ENCODE peak calls at places on chromosomes 3 and 15, in six cellular contexts. One of them, this sample, is unnamed.

GRCh38 chr15:62618432-62618831 is 424.1 kb upstream of the TPM1 start:
- DNase-seq in GM20000: no peak
- DNase-seq in GM12865: no peak
- DNase-seq in NCI-H2029 treated with DMSO at 0.1 percent for 48 hours: no peak
- DNase-seq in stimulated activated naive CD4-positive, alpha-beta T cell: no peak
- DNase-seq in GM12892: no peak
- DNase-seq in this sample: no peak

GRCh38 chr3:123755085-123755484 is 129.0 kb downstream of the MYLK start:
- DNase-seq in GM20000: no peak
- DNase-seq in GM12865: no peak
- DNase-seq in NCI-H2029 treated with DMSO at 0.1 percent for 48 hours: no peak
- DNase-seq in stimulated activated naive CD4-positive, alpha-beta T cell: no peak
- DNase-seq in GM12892: no peak
- DNase-seq in this sample: no peak

GRCh38 chr3:36859494-36859893 is 85.4 kb downstream of the TRANK1 start:
- DNase-seq in GM20000: no peak
- DNase-seq in GM12865: no peak
- DNase-seq in NCI-H2029 treated with DMSO at 0.1 percent for 48 hours: no peak
- DNase-seq in stimulated activated naive CD4-positive, alpha-beta T cell: no peak
- DNase-seq in GM12892: no peak
- DNase-seq in this sample: no peak

GRCh38 chr3:100516843-100517242 is 24.4 kb downstream of the TMEM45A start:
- DNase-seq in GM20000: no peak
- DNase-seq in GM12865: no peak
- DNase-seq in NCI-H2029 treated with DMSO at 0.1 percent for 48 hours: no peak
- DNase-seq in stimulated activated naive CD4-positive, alpha-beta T cell: no peak
- DNase-seq in GM12892: no peak
- DNase-seq in this sample: no peak

GRCh38 chr3:157029365-157029790 is 130.6 kb downstream of the CCNL1 start:
- DNase-seq in GM20000: peak
- DNase-seq in GM12865: peak
- DNase-seq in NCI-H2029 treated with DMSO at 0.1 percent for 48 hours: no peak
- DNase-seq in stimulated activated naive CD4-positive, alpha-beta T cell: no peak
- DNase-seq in GM12892: no peak
- DNase-seq in this sample: no peak

GRCh38 chr15:69074011-69074842 is 59.7 kb downstream of the NOX5 start:
- DNase-seq in GM20000: no peak
- DNase-seq in GM12865: no peak
- DNase-seq in NCI-H2029 treated with DMSO at 0.1 percent for 48 hours: no peak
- DNase-seq in stimulated activated naive CD4-positive, alpha-beta T cell: no peak
- DNase-seq in GM12892: no peak
- DNase-seq in this sample: peak

GRCh38 chr3:13715961-13716360 is 163.9 kb downstream of the WNT7A start:
- DNase-seq in GM20000: no peak
- DNase-seq in GM12865: no peak
- DNase-seq in NCI-H2029 treated with DMSO at 0.1 percent for 48 hours: no peak
- DNase-seq in stimulated activated naive CD4-positive, alpha-beta T cell: no peak
- DNase-seq in GM12892: no peak
- DNase-seq in this sample: no peak

GRCh38 chr3:42647821-42648459 is 5.6 kb upstream of the ZBTB47 start:
- DNase-seq in GM20000: no peak
- DNase-seq in GM12865: no peak
- DNase-seq in NCI-H2029 treated with DMSO at 0.1 percent for 48 hours: no peak
- DNase-seq in stimulated activated naive CD4-positive, alpha-beta T cell: no peak
- DNase-seq in GM12892: no peak
- DNase-seq in this sample: no peak

GRCh38 chr15:20645956-20646355 is 104.4 kb upstream of the GOLGA6L6 start:
- DNase-seq in GM20000: peak
- DNase-seq in GM12865: peak
- DNase-seq in NCI-H2029 treated with DMSO at 0.1 percent for 48 hours: no peak
- DNase-seq in stimulated activated naive CD4-positive, alpha-beta T cell: no peak
- DNase-seq in GM12892: no peak
- DNase-seq in this sample: no peak

GRCh38 chr3:81726132-81726531 is 35.3 kb downstream of the GBE1 start:
- DNase-seq in GM20000: no peak
- DNase-seq in GM12865: peak
- DNase-seq in NCI-H2029 treated with DMSO at 0.1 percent for 48 hours: no peak
- DNase-seq in stimulated activated naive CD4-positive, alpha-beta T cell: no peak
- DNase-seq in GM12892: no peak
- DNase-seq in this sample: no peak

GRCh38 chr3:28799084-28799483 is 450.5 kb upstream of the AZI2 start:
- DNase-seq in GM20000: no peak
- DNase-seq in GM12865: peak
- DNase-seq in NCI-H2029 treated with DMSO at 0.1 percent for 48 hours: no peak
- DNase-seq in stimulated activated naive CD4-positive, alpha-beta T cell: no peak
- DNase-seq in GM12892: no peak
- DNase-seq in this sample: peak

GRCh38 chr15:40360015-40360414 is 2.0 kb downstream of the DISP2 start:
- DNase-seq in GM20000: no peak
- DNase-seq in GM12865: no peak
- DNase-seq in NCI-H2029 treated with DMSO at 0.1 percent for 48 hours: no peak
- DNase-seq in stimulated activated naive CD4-positive, alpha-beta T cell: no peak
- DNase-seq in GM12892: no peak
- DNase-seq in this sample: no peak

GRCh38 chr15:56390739-56391267 is 25.6 kb downstream of the TEX9 start:
- DNase-seq in GM20000: no peak
- DNase-seq in GM12865: no peak
- DNase-seq in NCI-H2029 treated with DMSO at 0.1 percent for 48 hours: no peak
- DNase-seq in stimulated activated naive CD4-positive, alpha-beta T cell: no peak
- DNase-seq in GM12892: no peak
- DNase-seq in this sample: no peak

GRCh38 chr3:190983875-190984274 is 121.4 kb upstream of the GMNC start:
- DNase-seq in GM20000: no peak
- DNase-seq in GM12865: peak
- DNase-seq in NCI-H2029 treated with DMSO at 0.1 percent for 48 hours: no peak
- DNase-seq in stimulated activated naive CD4-positive, alpha-beta T cell: no peak
- DNase-seq in GM12892: no peak
- DNase-seq in this sample: peak

GRCh38 chr3:155244206-155244605 is 49.3 kb downstream of the STRIT1 start:
- DNase-seq in GM20000: no peak
- DNase-seq in GM12865: no peak
- DNase-seq in NCI-H2029 treated with DMSO at 0.1 percent for 48 hours: no peak
- DNase-seq in stimulated activated naive CD4-positive, alpha-beta T cell: no peak
- DNase-seq in GM12892: no peak
- DNase-seq in this sample: peak

GRCh38 chr15:91948001-91948608 is 94.6 kb downstream of the SLCO3A1 start:
- DNase-seq in GM20000: no peak
- DNase-seq in GM12865: no peak
- DNase-seq in NCI-H2029 treated with DMSO at 0.1 percent for 48 hours: no peak
- DNase-seq in stimulated activated naive CD4-positive, alpha-beta T cell: no peak
- DNase-seq in GM12892: no peak
- DNase-seq in this sample: no peak

GRCh38 chr15:42016971-42017370 is 3.9 kb downstream of the PLA2G4E start:
- DNase-seq in GM20000: no peak
- DNase-seq in GM12865: no peak
- DNase-seq in NCI-H2029 treated with DMSO at 0.1 percent for 48 hours: no peak
- DNase-seq in stimulated activated naive CD4-positive, alpha-beta T cell: no peak
- DNase-seq in GM12892: no peak
- DNase-seq in this sample: no peak

GRCh38 chr3:117084739-117085270 is 375.2 kb downstream of the TUSC7 start:
- DNase-seq in GM20000: no peak
- DNase-seq in GM12865: no peak
- DNase-seq in NCI-H2029 treated with DMSO at 0.1 percent for 48 hours: no peak
- DNase-seq in stimulated activated naive CD4-positive, alpha-beta T cell: no peak
- DNase-seq in GM12892: no peak
- DNase-seq in this sample: no peak

GRCh38 chr3:112121577-112122547 is 11.2 kb downstream of the GCSAM start:
- DNase-seq in GM20000: no peak
- DNase-seq in GM12865: no peak
- DNase-seq in NCI-H2029 treated with DMSO at 0.1 percent for 48 hours: no peak
- DNase-seq in stimulated activated naive CD4-positive, alpha-beta T cell: no peak
- DNase-seq in GM12892: no peak
- DNase-seq in this sample: no peak

GRCh38 chr3:160981217-160981938 is 123.8 kb downstream of the B3GALNT1 start:
- DNase-seq in GM20000: peak
- DNase-seq in GM12865: peak
- DNase-seq in NCI-H2029 treated with DMSO at 0.1 percent for 48 hours: no peak
- DNase-seq in stimulated activated naive CD4-positive, alpha-beta T cell: no peak
- DNase-seq in GM12892: no peak
- DNase-seq in this sample: no peak

GRCh38 chr3:86988235-86988634 is 2.7 kb downstream of the VGLL3 start:
- DNase-seq in GM20000: no peak
- DNase-seq in GM12865: no peak
- DNase-seq in NCI-H2029 treated with DMSO at 0.1 percent for 48 hours: no peak
- DNase-seq in stimulated activated naive CD4-positive, alpha-beta T cell: no peak
- DNase-seq in GM12892: no peak
- DNase-seq in this sample: peak

GRCh38 chr3:105513042-105513441 is 146.3 kb downstream of the ALCAM start:
- DNase-seq in GM20000: no peak
- DNase-seq in GM12865: no peak
- DNase-seq in NCI-H2029 treated with DMSO at 0.1 percent for 48 hours: no peak
- DNase-seq in stimulated activated naive CD4-positive, alpha-beta T cell: no peak
- DNase-seq in GM12892: no peak
- DNase-seq in this sample: no peak

This sample was measured in SJCRH30.